ENCODE peak calls at places on chromosomes 16 and 17, in eight cellular contexts. One of them, this sample, is unnamed.

GRCh38 chr16:88384222-88385111 is 1.7 kb downstream of the ZNF469 start:
- DNase-seq in ascending aorta: no peak
- DNase-seq in fibroblast of mammary gland: no peak
- DNase-seq in fibroblast of villous mesenchyme: no peak
- DNase-seq in uterus: no peak
- DNase-seq in psoas muscle: peak
- DNase-seq in astrocyte of the spinal cord: no peak
- DNase-seq in choroid plexus epithelial cell: no peak
- DNase-seq in this sample: peak

GRCh38 chr16:66093217-66093616 is 273.3 kb upstream of the CDH5 start:
- DNase-seq in ascending aorta: no peak
- DNase-seq in fibroblast of mammary gland: peak
- DNase-seq in fibroblast of villous mesenchyme: no peak
- DNase-seq in uterus: no peak
- DNase-seq in psoas muscle: no peak
- DNase-seq in astrocyte of the spinal cord: no peak
- DNase-seq in choroid plexus epithelial cell: no peak
- DNase-seq in this sample: no peak

GRCh38 chr17:40322417-40323315 is 13.7 kb downstream of the RARA start:
- DNase-seq in ascending aorta: peak
- DNase-seq in fibroblast of mammary gland: peak
- DNase-seq in fibroblast of villous mesenchyme: peak
- DNase-seq in uterus: peak
- DNase-seq in psoas muscle: peak
- DNase-seq in astrocyte of the spinal cord: peak
- DNase-seq in choroid plexus epithelial cell: peak
- DNase-seq in this sample: peak

GRCh38 chr16:30011505-30012480 is 966 bp upstream of the DOC2A start:
- DNase-seq in ascending aorta: no peak
- DNase-seq in fibroblast of mammary gland: no peak
- DNase-seq in fibroblast of villous mesenchyme: no peak
- DNase-seq in uterus: no peak
- DNase-seq in psoas muscle: no peak
- DNase-seq in astrocyte of the spinal cord: no peak
- DNase-seq in choroid plexus epithelial cell: no peak
- DNase-seq in this sample: no peak

GRCh38 chr16:68234188-68235104 is 1.5 kb downstream of the ESRP2 start:
- DNase-seq in ascending aorta: peak
- DNase-seq in fibroblast of mammary gland: no peak
- DNase-seq in fibroblast of villous mesenchyme: no peak
- DNase-seq in uterus: peak
- DNase-seq in psoas muscle: no peak
- DNase-seq in astrocyte of the spinal cord: no peak
- DNase-seq in choroid plexus epithelial cell: no peak
- DNase-seq in this sample: no peak

GRCh38 chr17:3754458-3755334 is 31.0 kb downstream of the HASPIN start:
- DNase-seq in ascending aorta: no peak
- DNase-seq in fibroblast of mammary gland: peak
- DNase-seq in fibroblast of villous mesenchyme: no peak
- DNase-seq in uterus: no peak
- DNase-seq in psoas muscle: no peak
- DNase-seq in astrocyte of the spinal cord: no peak
- DNase-seq in choroid plexus epithelial cell: no peak
- DNase-seq in this sample: no peak

GRCh38 chr16:70320121-70320520 is 21.1 kb downstream of the DDX19B start:
- DNase-seq in ascending aorta: no peak
- DNase-seq in fibroblast of mammary gland: no peak
- DNase-seq in fibroblast of villous mesenchyme: no peak
- DNase-seq in uterus: no peak
- DNase-seq in psoas muscle: no peak
- DNase-seq in astrocyte of the spinal cord: no peak
- DNase-seq in choroid plexus epithelial cell: no peak
- DNase-seq in this sample: no peak

GRCh38 chr16:87761020-87761506 is 4.7 kb downstream of the KLHDC4 start:
- DNase-seq in ascending aorta: no peak
- DNase-seq in fibroblast of mammary gland: no peak
- DNase-seq in fibroblast of villous mesenchyme: no peak
- DNase-seq in uterus: no peak
- DNase-seq in psoas muscle: no peak
- DNase-seq in astrocyte of the spinal cord: no peak
- DNase-seq in choroid plexus epithelial cell: no peak
- DNase-seq in this sample: no peak

GRCh38 chr17:65630502-65630901 is 69.1 kb upstream of the AXIN2 start:
- DNase-seq in ascending aorta: no peak
- DNase-seq in fibroblast of mammary gland: no peak
- DNase-seq in fibroblast of villous mesenchyme: no peak
- DNase-seq in uterus: no peak
- DNase-seq in psoas muscle: no peak
- DNase-seq in astrocyte of the spinal cord: no peak
- DNase-seq in choroid plexus epithelial cell: no peak
- DNase-seq in this sample: no peak

GRCh38 chr17:50952889-50953288 is 86.7 kb upstream of the TOB1 start:
- DNase-seq in ascending aorta: peak
- DNase-seq in fibroblast of mammary gland: no peak
- DNase-seq in fibroblast of villous mesenchyme: no peak
- DNase-seq in uterus: no peak
- DNase-seq in psoas muscle: no peak
- DNase-seq in astrocyte of the spinal cord: no peak
- DNase-seq in choroid plexus epithelial cell: no peak
- DNase-seq in this sample: no peak

GRCh38 chr16:12681653-12682052 is 122.0 kb downstream of the CPPED1 start:
- DNase-seq in ascending aorta: no peak
- DNase-seq in fibroblast of mammary gland: peak
- DNase-seq in fibroblast of villous mesenchyme: no peak
- DNase-seq in uterus: no peak
- DNase-seq in psoas muscle: no peak
- DNase-seq in astrocyte of the spinal cord: no peak
- DNase-seq in choroid plexus epithelial cell: peak
- DNase-seq in this sample: no peak

DNA sequence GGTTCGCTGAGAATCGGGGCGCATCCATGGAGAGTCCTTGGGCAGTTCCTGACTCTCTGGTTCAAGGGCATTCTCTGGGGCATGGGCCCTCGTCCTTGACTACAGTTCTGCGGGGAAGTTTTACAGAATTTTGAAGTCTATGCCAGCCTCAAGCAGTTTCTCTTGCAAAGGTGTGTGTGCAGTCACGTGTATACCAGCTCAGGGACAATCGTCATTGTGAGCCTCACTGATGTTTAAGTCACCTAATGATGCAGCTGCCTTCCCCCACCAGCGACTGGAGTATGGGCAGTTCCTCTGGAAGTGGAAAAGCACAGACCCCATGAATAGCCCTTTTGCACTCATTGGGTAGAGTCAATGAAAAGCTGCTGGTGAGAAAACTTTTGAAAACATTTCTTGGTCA is 1.3 kb downstream of the PLCG2 start:
- DNase-seq in ascending aorta: no peak
- DNase-seq in fibroblast of mammary gland: no peak
- DNase-seq in fibroblast of villous mesenchyme: no peak
- DNase-seq in uterus: no peak
- DNase-seq in psoas muscle: no peak
- DNase-seq in astrocyte of the spinal cord: no peak
- DNase-seq in choroid plexus epithelial cell: no peak
- DNase-seq in this sample: no peak
- H3K4me3 ChIP-seq in ascending aorta: no peak
- H3K4me3 ChIP-seq in fibroblast of mammary gland: no peak
- H3K4me3 ChIP-seq in fibroblast of villous mesenchyme: no peak
- H3K4me3 ChIP-seq in uterus: no peak
- H3K4me3 ChIP-seq in psoas muscle: peak
- H3K4me3 ChIP-seq in astrocyte of the spinal cord: no peak
- H3K4me3 ChIP-seq in choroid plexus epithelial cell: no peak
- H3K4me3 ChIP-seq in this sample: no peak

GRCh38 chr17:2064980-2065785 is 10.3 kb downstream of the HIC1 start:
- DNase-seq in ascending aorta: no peak
- DNase-seq in fibroblast of mammary gland: peak
- DNase-seq in fibroblast of villous mesenchyme: peak
- DNase-seq in uterus: no peak
- DNase-seq in psoas muscle: peak
- DNase-seq in astrocyte of the spinal cord: peak
- DNase-seq in choroid plexus epithelial cell: peak
- DNase-seq in this sample: peak
- TF ChIP-seq CTCF in ascending aorta: no peak
- TF ChIP-seq CTCF in fibroblast of mammary gland: peak
- TF ChIP-seq CTCF in fibroblast of villous mesenchyme: peak
- TF ChIP-seq CTCF in uterus: peak
- TF ChIP-seq CTCF in psoas muscle: no peak
- TF ChIP-seq CTCF in astrocyte of the spinal cord: peak
- TF ChIP-seq CTCF in choroid plexus epithelial cell: peak
- TF ChIP-seq CTCF in this sample: peak

DNA sequence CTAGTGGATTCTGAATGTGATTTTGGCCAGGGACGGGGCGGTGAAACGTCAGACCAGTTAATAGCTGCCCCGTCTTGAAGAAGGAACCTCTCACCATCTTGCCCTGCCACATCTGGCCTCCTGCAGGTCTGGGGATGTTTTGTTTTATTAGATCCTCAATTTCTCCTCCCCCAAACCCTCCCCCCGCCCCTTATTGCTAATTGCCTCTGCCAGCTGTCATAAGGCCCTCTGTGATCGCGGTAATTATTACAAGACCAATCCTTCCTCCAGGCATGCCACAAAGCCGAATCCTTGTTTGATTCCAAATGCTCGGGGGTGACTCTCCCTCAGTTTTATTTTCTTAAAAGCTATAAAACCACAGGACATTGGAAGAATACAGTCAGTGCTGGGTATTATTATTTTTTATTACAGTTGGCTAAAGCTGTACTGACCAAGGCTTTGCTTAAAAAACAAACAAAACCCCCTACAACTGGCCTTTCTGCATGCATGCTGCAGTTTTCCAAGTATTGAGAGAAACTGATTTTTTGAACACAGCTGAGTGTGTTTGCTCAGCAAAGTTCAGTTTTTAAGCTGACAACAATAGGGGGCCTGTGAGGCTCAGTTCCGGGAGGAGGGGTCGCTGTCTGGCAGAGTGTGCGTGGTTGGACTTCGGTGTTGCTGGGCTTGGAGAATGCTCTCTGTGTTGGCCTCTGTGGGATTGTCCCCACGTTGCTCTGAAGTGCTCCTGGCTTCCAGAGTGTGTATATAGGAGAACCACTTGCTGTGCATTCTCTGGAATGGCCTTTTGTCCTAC is 1.7 kb downstream of the KSR1 start:
- DNase-seq in ascending aorta: no peak
- DNase-seq in fibroblast of mammary gland: no peak
- DNase-seq in fibroblast of villous mesenchyme: peak
- DNase-seq in uterus: no peak
- DNase-seq in psoas muscle: no peak
- DNase-seq in astrocyte of the spinal cord: peak
- DNase-seq in choroid plexus epithelial cell: peak
- DNase-seq in this sample: no peak
- H3K4me3 ChIP-seq in ascending aorta: peak
- H3K4me3 ChIP-seq in fibroblast of mammary gland: no peak
- H3K4me3 ChIP-seq in fibroblast of villous mesenchyme: peak
- H3K4me3 ChIP-seq in uterus: peak
- H3K4me3 ChIP-seq in psoas muscle: peak
- H3K4me3 ChIP-seq in astrocyte of the spinal cord: peak
- H3K4me3 ChIP-seq in choroid plexus epithelial cell: peak
- H3K4me3 ChIP-seq in this sample: peak

GRCh38 chr17:81527591-81528383 is at the start of gene FSCN2:
- DNase-seq in ascending aorta: no peak
- DNase-seq in fibroblast of mammary gland: peak
- DNase-seq in fibroblast of villous mesenchyme: no peak
- DNase-seq in uterus: no peak
- DNase-seq in psoas muscle: no peak
- DNase-seq in astrocyte of the spinal cord: no peak
- DNase-seq in choroid plexus epithelial cell: peak
- DNase-seq in this sample: peak
- TF ChIP-seq CTCF in ascending aorta: no peak
- TF ChIP-seq CTCF in fibroblast of mammary gland: peak
- TF ChIP-seq CTCF in fibroblast of villous mesenchyme: peak
- TF ChIP-seq CTCF in uterus: no peak
- TF ChIP-seq CTCF in psoas muscle: no peak
- TF ChIP-seq CTCF in astrocyte of the spinal cord: peak
- TF ChIP-seq CTCF in choroid plexus epithelial cell: peak
- TF ChIP-seq CTCF in this sample: peak

GRCh38 chr17:81821147-81821546 is 11.9 kb downstream of the MCRIP1 start:
- DNase-seq in ascending aorta: no peak
- DNase-seq in fibroblast of mammary gland: no peak
- DNase-seq in fibroblast of villous mesenchyme: no peak
- DNase-seq in uterus: no peak
- DNase-seq in psoas muscle: no peak
- DNase-seq in astrocyte of the spinal cord: no peak
- DNase-seq in choroid plexus epithelial cell: no peak
- DNase-seq in this sample: no peak

GRCh38 chr17:81819648-81820171 is 13.4 kb downstream of the MCRIP1 start:
- DNase-seq in ascending aorta: no peak
- DNase-seq in fibroblast of mammary gland: no peak
- DNase-seq in fibroblast of villous mesenchyme: no peak
- DNase-seq in uterus: no peak
- DNase-seq in psoas muscle: no peak
- DNase-seq in astrocyte of the spinal cord: no peak
- DNase-seq in choroid plexus epithelial cell: no peak
- DNase-seq in this sample: no peak

GRCh38 chr17:81822312-81822637 is 10.8 kb downstream of the MCRIP1 start:
- DNase-seq in ascending aorta: no peak
- DNase-seq in fibroblast of mammary gland: no peak
- DNase-seq in fibroblast of villous mesenchyme: no peak
- DNase-seq in uterus: no peak
- DNase-seq in psoas muscle: no peak
- DNase-seq in astrocyte of the spinal cord: no peak
- DNase-seq in choroid plexus epithelial cell: no peak
- DNase-seq in this sample: no peak

GRCh38 chr17:81822996-81823799 is 9.9 kb downstream of the MCRIP1 start:
- DNase-seq in ascending aorta: no peak
- DNase-seq in fibroblast of mammary gland: no peak
- DNase-seq in fibroblast of villous mesenchyme: no peak
- DNase-seq in uterus: no peak
- DNase-seq in psoas muscle: no peak
- DNase-seq in astrocyte of the spinal cord: no peak
- DNase-seq in choroid plexus epithelial cell: no peak
- DNase-seq in this sample: no peak

DNA sequence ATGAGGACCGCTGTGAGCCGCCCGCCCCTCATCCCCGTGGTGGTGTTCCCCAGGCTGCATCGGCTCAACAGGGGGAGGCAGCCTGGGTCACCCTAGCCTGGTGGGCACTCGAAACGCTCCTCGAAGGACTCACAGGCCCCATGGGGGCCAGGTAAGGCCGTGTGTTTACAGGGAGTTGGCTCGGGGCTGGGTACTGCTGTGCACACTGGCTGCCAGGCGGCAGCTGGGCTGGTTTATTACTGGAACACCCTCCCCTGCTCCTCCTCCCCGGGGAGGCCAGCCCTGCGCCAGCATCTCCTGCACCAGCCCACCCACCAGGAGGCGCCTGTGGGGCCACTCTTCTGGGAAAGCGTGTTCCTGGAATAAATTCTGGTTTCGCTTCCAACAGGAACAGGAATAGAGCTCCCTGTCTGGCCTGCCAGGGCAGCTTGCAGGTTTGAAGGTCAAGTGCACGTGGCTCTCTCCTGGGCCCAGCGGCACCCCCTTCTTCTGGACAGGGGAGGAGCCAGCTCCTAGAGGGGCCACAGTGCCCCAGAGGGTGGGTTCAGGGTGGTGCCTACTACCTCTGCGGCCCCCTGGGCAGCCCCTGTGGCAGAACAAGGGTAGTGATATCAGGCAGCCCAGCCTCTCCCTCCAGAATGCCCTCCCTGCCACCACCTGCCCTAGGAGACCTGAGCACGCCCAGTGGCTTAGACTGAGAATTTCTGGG is 11.3 kb downstream of the MCRIP1 start:
- DNase-seq in ascending aorta: peak
- DNase-seq in fibroblast of mammary gland: peak
- DNase-seq in fibroblast of villous mesenchyme: peak
- DNase-seq in uterus: peak
- DNase-seq in psoas muscle: peak
- DNase-seq in astrocyte of the spinal cord: peak
- DNase-seq in choroid plexus epithelial cell: peak
- DNase-seq in this sample: peak
- H3K4me3 ChIP-seq in ascending aorta: no peak
- H3K4me3 ChIP-seq in fibroblast of mammary gland: no peak
- H3K4me3 ChIP-seq in fibroblast of villous mesenchyme: no peak
- H3K4me3 ChIP-seq in uterus: no peak
- H3K4me3 ChIP-seq in psoas muscle: peak
- H3K4me3 ChIP-seq in astrocyte of the spinal cord: no peak
- H3K4me3 ChIP-seq in choroid plexus epithelial cell: no peak
- H3K4me3 ChIP-seq in this sample: peak

This sample was measured in BE2C.